ENCODE peak calls at places on chromosomes 4 and X, in ten cellular contexts. One of them, this sample, is unnamed.

GRCh38 chrX:100407147-100407783 is 2.8 kb downstream of the PCDH19 start:
- DNase-seq in ACHN: no peak
- DNase-seq in T-cell: no peak
- DNase-seq in A172: no peak
- DNase-seq in coronary artery: no peak
- DNase-seq in astrocyte of the spinal cord: no peak
- DNase-seq in testis: peak
- DNase-seq in fibroblast of mammary gland: no peak
- DNase-seq in left colon: no peak
- DNase-seq in brain microvascular endothelial cell: no peak
- DNase-seq in this sample: no peak

GRCh38 chr4:151785484-151786157 is 24.8 kb upstream of the GATB start:
- DNase-seq in A172: no peak
- DNase-seq in brain microvascular endothelial cell: no peak
- DNase-seq in T-cell: no peak
- DNase-seq in astrocyte of the spinal cord: no peak
- DNase-seq in fibroblast of mammary gland: no peak
- DNase-seq in left colon: no peak
- DNase-seq in testis: no peak
- DNase-seq in ACHN: no peak
- DNase-seq in coronary artery: no peak
- DNase-seq in this sample: no peak

GRCh38 chr4:92599044-92599443 is 295.3 kb downstream of the GRID2 start:
- DNase-seq in left colon: no peak
- DNase-seq in astrocyte of the spinal cord: peak
- DNase-seq in T-cell: no peak
- DNase-seq in fibroblast of mammary gland: no peak
- DNase-seq in coronary artery: no peak
- DNase-seq in ACHN: no peak
- DNase-seq in brain microvascular endothelial cell: no peak
- DNase-seq in A172: peak
- DNase-seq in testis: no peak
- DNase-seq in this sample: no peak

GRCh38 chr4:128958194-128958593 is 135.1 kb downstream of the SCLT1 start:
- DNase-seq in astrocyte of the spinal cord: no peak
- DNase-seq in brain microvascular endothelial cell: no peak
- DNase-seq in left colon: no peak
- DNase-seq in fibroblast of mammary gland: no peak
- DNase-seq in A172: no peak
- DNase-seq in testis: no peak
- DNase-seq in T-cell: no peak
- DNase-seq in ACHN: no peak
- DNase-seq in coronary artery: no peak
- DNase-seq in this sample: no peak

GRCh38 chrX:41591906-41592305 is 96.9 kb upstream of the GPR34 start:
- DNase-seq in brain microvascular endothelial cell: no peak
- DNase-seq in A172: no peak
- DNase-seq in testis: no peak
- DNase-seq in astrocyte of the spinal cord: no peak
- DNase-seq in T-cell: no peak
- DNase-seq in ACHN: no peak
- DNase-seq in left colon: no peak
- DNase-seq in fibroblast of mammary gland: no peak
- DNase-seq in coronary artery: no peak
- DNase-seq in this sample: no peak

GRCh38 chrX:16205840-16206239 is 38.6 kb downstream of the MAGEB17 start:
- DNase-seq in A172: no peak
- DNase-seq in T-cell: no peak
- DNase-seq in left colon: no peak
- DNase-seq in fibroblast of mammary gland: peak
- DNase-seq in testis: no peak
- DNase-seq in coronary artery: no peak
- DNase-seq in brain microvascular endothelial cell: no peak
- DNase-seq in astrocyte of the spinal cord: no peak
- DNase-seq in ACHN: no peak
- DNase-seq in this sample: no peak

GRCh38 chr4:153521995-153522799 is 56.0 kb downstream of the TMEM131L start:
- DNase-seq in ACHN: no peak
- DNase-seq in testis: no peak
- DNase-seq in coronary artery: no peak
- DNase-seq in left colon: no peak
- DNase-seq in fibroblast of mammary gland: no peak
- DNase-seq in brain microvascular endothelial cell: no peak
- DNase-seq in astrocyte of the spinal cord: no peak
- DNase-seq in T-cell: peak
- DNase-seq in A172: no peak
- DNase-seq in this sample: peak

GRCh38 chrX:47272013-47272408 is 39.2 kb downstream of the USP11 start:
- DNase-seq in astrocyte of the spinal cord: no peak
- DNase-seq in ACHN: no peak
- DNase-seq in left colon: no peak
- DNase-seq in fibroblast of mammary gland: no peak
- DNase-seq in testis: no peak
- DNase-seq in coronary artery: no peak
- DNase-seq in A172: no peak
- DNase-seq in T-cell: no peak
- DNase-seq in brain microvascular endothelial cell: no peak
- DNase-seq in this sample: no peak

GRCh38 chr4:75248770-75249467 is 265.3 kb downstream of the RCHY1 start:
- DNase-seq in ACHN: no peak
- DNase-seq in fibroblast of mammary gland: no peak
- DNase-seq in left colon: no peak
- DNase-seq in A172: peak
- DNase-seq in T-cell: no peak
- DNase-seq in testis: no peak
- DNase-seq in coronary artery: no peak
- DNase-seq in astrocyte of the spinal cord: no peak
- DNase-seq in brain microvascular endothelial cell: peak
- DNase-seq in this sample: peak

GRCh38 chrX:104833401-104833800 is 267.4 kb downstream of the IL1RAPL2 start:
- DNase-seq in testis: no peak
- DNase-seq in astrocyte of the spinal cord: peak
- DNase-seq in A172: no peak
- DNase-seq in coronary artery: no peak
- DNase-seq in T-cell: no peak
- DNase-seq in fibroblast of mammary gland: peak
- DNase-seq in ACHN: no peak
- DNase-seq in left colon: no peak
- DNase-seq in brain microvascular endothelial cell: no peak
- DNase-seq in this sample: no peak

GRCh38 chr4:100017627-100018310 is 67.7 kb upstream of the H2AZ1 start:
- DNase-seq in fibroblast of mammary gland: peak
- DNase-seq in T-cell: no peak
- DNase-seq in A172: no peak
- DNase-seq in coronary artery: no peak
- DNase-seq in testis: no peak
- DNase-seq in ACHN: no peak
- DNase-seq in astrocyte of the spinal cord: no peak
- DNase-seq in brain microvascular endothelial cell: no peak
- DNase-seq in left colon: no peak
- DNase-seq in this sample: no peak

GRCh38 chr4:1842993-1843448 is 12.9 kb downstream of the LETM1 start:
- DNase-seq in A172: peak
- DNase-seq in ACHN: peak
- DNase-seq in brain microvascular endothelial cell: peak
- DNase-seq in testis: peak
- DNase-seq in left colon: no peak
- DNase-seq in fibroblast of mammary gland: peak
- DNase-seq in coronary artery: no peak
- DNase-seq in T-cell: no peak
- DNase-seq in astrocyte of the spinal cord: peak
- DNase-seq in this sample: no peak